ENCODE peak calls at places on chromosomes 5 and 9, in six cellular contexts. One of them, this sample, is unnamed.

GRCh38 chr9:98087420-98088354 is 31.2 kb downstream of the NANS start:
- DNase-seq in cardiac muscle cell: peak
- DNase-seq in left ventricle myocardium inferior: peak
- DNase-seq in ovary: peak
- DNase-seq in CD8-positive, alpha-beta T cell: peak
- DNase-seq in endothelial cell of umbilical vein: peak
- DNase-seq in this sample: peak

GRCh38 chr5:34655354-34655991 is 655 bp upstream of the RAI14 start:
- DNase-seq in cardiac muscle cell: peak
- DNase-seq in endothelial cell of umbilical vein: peak
- DNase-seq in ovary: peak
- DNase-seq in CD8-positive, alpha-beta T cell: no peak
- DNase-seq in left ventricle myocardium inferior: no peak
- DNase-seq in this sample: peak

GRCh38 chr9:114465417-114465816 is 39.9 kb downstream of the WHRN start:
- DNase-seq in endothelial cell of umbilical vein: no peak
- DNase-seq in left ventricle myocardium inferior: no peak
- DNase-seq in cardiac muscle cell: no peak
- DNase-seq in CD8-positive, alpha-beta T cell: no peak
- DNase-seq in ovary: no peak
- DNase-seq in this sample: no peak

GRCh38 chr5:108735790-108736189 is 11.9 kb upstream of the FER start:
- DNase-seq in endothelial cell of umbilical vein: peak
- DNase-seq in left ventricle myocardium inferior: no peak
- DNase-seq in cardiac muscle cell: no peak
- DNase-seq in ovary: no peak
- DNase-seq in CD8-positive, alpha-beta T cell: no peak
- DNase-seq in this sample: no peak

GRCh38 chr5:14842117-14842516 is 29.5 kb downstream of the ANKH start:
- DNase-seq in cardiac muscle cell: no peak
- DNase-seq in ovary: no peak
- DNase-seq in endothelial cell of umbilical vein: no peak
- DNase-seq in CD8-positive, alpha-beta T cell: no peak
- DNase-seq in left ventricle myocardium inferior: no peak
- DNase-seq in this sample: no peak

GRCh38 chr5:80369521-80369920 is 38.3 kb upstream of the ZFYVE16 start:
- DNase-seq in cardiac muscle cell: no peak
- DNase-seq in ovary: no peak
- DNase-seq in endothelial cell of umbilical vein: no peak
- DNase-seq in left ventricle myocardium inferior: no peak
- DNase-seq in CD8-positive, alpha-beta T cell: no peak
- DNase-seq in this sample: no peak

GRCh38 chr9:136252846-136253245 is 7.2 kb upstream of the QSOX2 start:
- DNase-seq in left ventricle myocardium inferior: no peak
- DNase-seq in cardiac muscle cell: no peak
- DNase-seq in CD8-positive, alpha-beta T cell: no peak
- DNase-seq in ovary: no peak
- DNase-seq in endothelial cell of umbilical vein: no peak
- DNase-seq in this sample: no peak

GRCh38 chr5:139167533-139167932 is 30.6 kb downstream of the SIL1 start:
- DNase-seq in endothelial cell of umbilical vein: no peak
- DNase-seq in ovary: no peak
- DNase-seq in left ventricle myocardium inferior: no peak
- DNase-seq in cardiac muscle cell: no peak
- DNase-seq in CD8-positive, alpha-beta T cell: no peak
- DNase-seq in this sample: no peak

GRCh38 chr9:123871781-123872180 is 58.1 kb downstream of the DENND1A start:
- DNase-seq in cardiac muscle cell: no peak
- DNase-seq in endothelial cell of umbilical vein: no peak
- DNase-seq in CD8-positive, alpha-beta T cell: no peak
- DNase-seq in ovary: no peak
- DNase-seq in left ventricle myocardium inferior: no peak
- DNase-seq in this sample: no peak

GRCh38 chr5:123099514-123100151 is 10.6 kb downstream of the PRDM6 start:
- DNase-seq in ovary: peak
- DNase-seq in CD8-positive, alpha-beta T cell: no peak
- DNase-seq in left ventricle myocardium inferior: no peak
- DNase-seq in cardiac muscle cell: no peak
- DNase-seq in endothelial cell of umbilical vein: no peak
- DNase-seq in this sample: no peak

GRCh38 chr9:79257671-79258410 is 313.9 kb upstream of the TLE4 start:
- DNase-seq in endothelial cell of umbilical vein: no peak
- DNase-seq in cardiac muscle cell: no peak
- DNase-seq in left ventricle myocardium inferior: no peak
- DNase-seq in CD8-positive, alpha-beta T cell: no peak
- DNase-seq in ovary: no peak
- DNase-seq in this sample: no peak

GRCh38 chr5:69493235-69493925 is 790 bp downstream of the OCLN start:
- DNase-seq in cardiac muscle cell: peak
- DNase-seq in CD8-positive, alpha-beta T cell: no peak
- DNase-seq in endothelial cell of umbilical vein: peak
- DNase-seq in ovary: no peak
- DNase-seq in left ventricle myocardium inferior: no peak
- DNase-seq in this sample: peak

DNA sequence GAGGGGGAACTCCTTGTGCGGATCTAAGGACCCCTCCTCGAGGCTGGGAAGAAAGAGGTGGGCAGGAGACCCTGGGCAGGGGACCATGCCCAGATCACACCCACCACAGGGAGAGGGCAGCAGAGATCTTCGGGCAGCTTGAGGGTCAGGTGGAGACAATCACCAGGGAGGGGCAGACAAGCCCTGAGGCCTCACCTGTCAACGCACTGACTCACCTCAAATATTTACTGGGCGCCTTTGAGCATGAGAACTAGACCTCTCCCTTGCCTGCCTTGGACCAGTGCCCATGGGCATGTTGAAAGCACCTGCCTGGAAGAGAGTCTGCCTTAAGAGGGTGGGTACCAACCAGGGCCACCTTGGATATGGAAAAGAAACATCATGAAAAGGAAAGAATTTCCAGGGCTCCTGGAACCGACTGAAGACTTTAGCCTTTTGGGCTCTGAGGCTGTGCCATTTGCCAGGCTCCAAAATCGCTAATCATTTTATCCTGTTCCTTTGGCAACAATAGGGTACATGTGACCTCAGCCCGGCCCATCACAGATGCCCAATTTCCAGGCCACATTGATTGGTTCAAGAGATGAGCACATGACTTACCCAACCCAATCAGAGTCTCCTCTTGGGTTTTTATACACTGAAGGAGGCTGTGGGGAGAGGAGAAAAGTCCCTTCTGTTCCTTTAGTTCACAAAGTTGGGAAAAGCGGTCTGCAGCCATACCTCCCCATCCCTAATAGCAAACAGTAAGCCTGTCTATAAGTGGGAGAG is 10.4 kb upstream of the SPINK4 start:
- DNase-seq in CD8-positive, alpha-beta T cell: no peak
- DNase-seq in ovary: no peak
- DNase-seq in left ventricle myocardium inferior: no peak
- DNase-seq in endothelial cell of umbilical vein: no peak
- DNase-seq in cardiac muscle cell: no peak
- DNase-seq in this sample: peak
- TF ChIP-seq CTCF in CD8-positive, alpha-beta T cell: no peak
- TF ChIP-seq CTCF in ovary: no peak
- TF ChIP-seq CTCF in left ventricle myocardium inferior: no peak
- TF ChIP-seq CTCF in endothelial cell of umbilical vein: no peak
- TF ChIP-seq CTCF in cardiac muscle cell: no peak
- TF ChIP-seq CTCF in this sample: peak

DNA sequence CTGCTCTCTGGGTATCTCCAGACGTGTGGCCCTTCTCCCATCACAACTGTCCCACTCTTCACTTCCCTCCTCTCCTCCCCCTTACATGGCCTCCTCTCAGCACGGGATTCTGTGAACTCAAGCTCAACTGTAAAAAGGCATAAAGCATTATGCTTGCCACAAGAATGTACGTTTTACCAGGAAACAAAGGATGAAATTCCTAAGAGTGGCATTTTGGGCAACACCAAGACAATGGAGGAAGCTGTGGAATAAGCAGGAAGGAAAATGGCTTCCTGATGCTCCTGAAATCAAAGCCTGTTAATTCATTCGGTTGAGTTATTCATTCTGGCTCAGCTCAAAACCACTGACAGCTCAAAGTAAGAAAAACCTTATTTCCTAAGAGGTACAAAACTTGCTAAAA is 40.9 kb upstream of the DMRT1 start:
- DNase-seq in left ventricle myocardium inferior: no peak
- DNase-seq in CD8-positive, alpha-beta T cell: no peak
- DNase-seq in cardiac muscle cell: peak
- DNase-seq in endothelial cell of umbilical vein: peak
- DNase-seq in ovary: no peak
- DNase-seq in this sample: no peak
- H3K27ac ChIP-seq in left ventricle myocardium inferior: no peak
- H3K27ac ChIP-seq in CD8-positive, alpha-beta T cell: no peak
- H3K27ac ChIP-seq in cardiac muscle cell: no peak
- H3K27ac ChIP-seq in endothelial cell of umbilical vein: peak
- H3K27ac ChIP-seq in ovary: no peak
- H3K27ac ChIP-seq in this sample: peak

GRCh38 chr5:32059779-32060178 is 114.3 kb downstream of the GOLPH3 start:
- DNase-seq in cardiac muscle cell: peak
- DNase-seq in left ventricle myocardium inferior: no peak
- DNase-seq in ovary: no peak
- DNase-seq in endothelial cell of umbilical vein: no peak
- DNase-seq in CD8-positive, alpha-beta T cell: no peak
- DNase-seq in this sample: peak

GRCh38 chr5:32058101-32058500 is 116.0 kb downstream of the GOLPH3 start:
- DNase-seq in cardiac muscle cell: no peak
- DNase-seq in CD8-positive, alpha-beta T cell: no peak
- DNase-seq in left ventricle myocardium inferior: no peak
- DNase-seq in endothelial cell of umbilical vein: no peak
- DNase-seq in ovary: no peak
- DNase-seq in this sample: no peak

GRCh38 chr5:32061236-32061635 is 112.9 kb downstream of the GOLPH3 start:
- DNase-seq in left ventricle myocardium inferior: no peak
- DNase-seq in endothelial cell of umbilical vein: no peak
- DNase-seq in CD8-positive, alpha-beta T cell: no peak
- DNase-seq in cardiac muscle cell: peak
- DNase-seq in ovary: no peak
- DNase-seq in this sample: no peak

GRCh38 chr5:32055891-32056866 is 117.9 kb downstream of the GOLPH3 start:
- DNase-seq in CD8-positive, alpha-beta T cell: no peak
- DNase-seq in left ventricle myocardium inferior: no peak
- DNase-seq in cardiac muscle cell: no peak
- DNase-seq in ovary: no peak
- DNase-seq in endothelial cell of umbilical vein: no peak
- DNase-seq in this sample: no peak

GRCh38 chr5:32057157-32058096 is 116.7 kb downstream of the GOLPH3 start:
- DNase-seq in left ventricle myocardium inferior: no peak
- DNase-seq in CD8-positive, alpha-beta T cell: no peak
- DNase-seq in ovary: no peak
- DNase-seq in endothelial cell of umbilical vein: no peak
- DNase-seq in cardiac muscle cell: peak
- DNase-seq in this sample: no peak
- TF ChIP-seq CTCF in left ventricle myocardium inferior: peak
- TF ChIP-seq CTCF in CD8-positive, alpha-beta T cell: no peak
- TF ChIP-seq CTCF in ovary: no peak
- TF ChIP-seq CTCF in endothelial cell of umbilical vein: no peak
- TF ChIP-seq CTCF in cardiac muscle cell: peak
- TF ChIP-seq CTCF in this sample: peak

GRCh38 chr9:135062254-135062653 is 25.2 kb upstream of the OLFM1 start:
- DNase-seq in endothelial cell of umbilical vein: no peak
- DNase-seq in ovary: no peak
- DNase-seq in cardiac muscle cell: no peak
- DNase-seq in left ventricle myocardium inferior: no peak
- DNase-seq in CD8-positive, alpha-beta T cell: no peak
- DNase-seq in this sample: no peak
- H3K27ac ChIP-seq in endothelial cell of umbilical vein: no peak
- H3K27ac ChIP-seq in ovary: no peak
- H3K27ac ChIP-seq in cardiac muscle cell: no peak
- H3K27ac ChIP-seq in left ventricle myocardium inferior: no peak
- H3K27ac ChIP-seq in CD8-positive, alpha-beta T cell: no peak
- H3K27ac ChIP-seq in this sample: no peak

This sample was measured in RWPE1.